ENCODE peak calls at places on chromosomes 1 and 21, in six cellular contexts. E is ovary, Z is heart left ventricle, Y is right atrium auricular region, I is colonic mucosa, W is ascending aorta. V is an unnamed sample. For H3K4me1, the result is how much of the 10 kb centered on the place peaks cover.

GRCh38 chr1:89525169-89525855 is 683 bp downstream of the LRRC8B start:
- DNase-seq in E (peak), I (peak), Z (peak), W (no peak), Y (no peak), V (no peak)

GRCh38 chr21:38459490-38459889 is 38.8 kb downstream of the ERG start:
- DNase-seq in W (no peak), I (no peak), Z (no peak), Y (no peak), E (no peak), V (no peak)

GRCh38 chr21:26849428-26850115 is 4.4 kb upstream of the ADAMTS1 start:
- DNase-seq in I (no peak), W (no peak), Y (no peak), E (no peak), Z (peak), V (no peak)

GRCh38 chr1:228798548-228798947 is 63.3 kb downstream of the RHOU start:
- DNase-seq in Y (no peak), W (no peak), I (no peak), Z (no peak), E (no peak), V (no peak)

GRCh38 chr1:202130816-202131522 is 8.3 kb downstream of the GPR37L1 start:
- DNase-seq in W (no peak), Z (peak), Y (no peak), E (no peak), I (no peak), V (no peak)

GRCh38 chr1:46131727-46132528 is 501 bp downstream of the PIK3R3 start:
- DNase-seq in E (peak), Y (peak), I (peak), Z (peak), W (no peak), V (no peak)

GRCh38 chr1:31723828-31724359 is 20.1 kb upstream of the COL16A1 start:
- DNase-seq in W (no peak), I (peak), E (peak), Z (peak), Y (peak), V (peak)

GRCh38 chr1:42720868-42721267 is 19.2 kb downstream of the CLDN19 start:
- DNase-seq in Z (no peak), I (no peak), W (no peak), E (no peak), Y (no peak), V (no peak)

GRCh38 chr1:217135569-217135915 is 412.3 kb upstream of the ESRRG start:
- DNase-seq in Y (no peak), E (no peak), W (no peak), Z (peak), I (no peak), V (no peak)

GRCh38 chr1:115182012-115182715 is 92.9 kb upstream of the TSPAN2 start:
- DNase-seq in I (no peak), W (no peak), Y (no peak), Z (no peak), E (no peak), V (no peak)

GRCh38 chr1:85090225-85090624 is 41.9 kb upstream of the MCOLN3 start:
- DNase-seq in Y (no peak), W (no peak), Z (no peak), I (no peak), E (no peak), V (no peak)

GRCh38 chr1:208848854-208849253 is 604.7 kb upstream of the PLXNA2 start:
- DNase-seq in Y (no peak), Z (no peak), E (no peak), I (no peak), W (no peak), V (no peak)

GRCh38 chr1:94000531-94001282 is 91.5 kb upstream of the GCLM start:
- DNase-seq in Y (peak), Z (no peak), I (no peak), W (no peak), E (no peak), V (no peak)

GRCh38 chr1:209839875-209840491 is 12.2 kb downstream of the UTP25 start:
- DNase-seq in E (no peak), Y (no peak), I (no peak), W (no peak), Z (no peak), V (no peak)

GRCh38 chr1:40384413-40384762 is 10.9 kb downstream of the SMAP2 start:
- DNase-seq in E (no peak), I (no peak), Z (no peak), W (no peak), Y (no peak), V (no peak)

GRCh38 chr1:201622353-201622752 is 83.4 kb downstream of the NAV1 start:
- DNase-seq in I (no peak), Y (no peak), W (no peak), E (no peak), Z (no peak), V (no peak)

GRCh38 chr21:28719731-28720130 is 272.9 kb downstream of the LTN1 start:
- DNase-seq in Y (no peak), E (no peak), W (no peak), Z (no peak), I (no peak), V (no peak)

GRCh38 chr21:20822559-20823133 is 175.6 kb upstream of the NCAM2 start:
- DNase-seq in I (no peak), Z (no peak), E (no peak), Y (no peak), W (no peak), V (no peak)

GRCh38 chr1:52593495-52593894 is 8.7 kb upstream of the GPX7 start:
- DNase-seq in W (no peak), I (no peak), Z (no peak), Y (no peak), E (no peak), V (no peak)

GRCh38 chr1:170424346-170424745 is 107.6 kb upstream of the GORAB start:
- DNase-seq in I (no peak), Y (no peak), W (no peak), Z (no peak), E (no peak), V (no peak)

GRCh38 chr1:228207381-228207810 is 448 bp upstream of the OBSCN start:
- DNase-seq in W (no peak), I (no peak), Y (peak), Z (no peak), E (no peak), V (no peak)

GRCh38 chr1:218395916-218396315 is 50.8 kb downstream of the TGFB2 start:
- DNase-seq in Z (no peak), W (no peak), I (no peak), E (no peak), Y (no peak), V (no peak)

GRCh38 chr1:44786138-44786840 is 1.7 kb downstream of the BEST4 start:
- DNase-seq in E (peak), Z (peak), I (peak), Y (no peak), W (no peak), V (peak)

GRCh38 chr1:172483448-172483847 is 39.6 kb upstream of the PIGC start:
- DNase-seq in W (no peak), Y (no peak), E (no peak), I (no peak), Z (no peak), V (no peak)

GRCh38 chr21:43825936-43826622 is 36.7 kb downstream of the RRP1 start:
- DNase-seq in W (no peak), Y (no peak), I (no peak), E (no peak), Z (no peak), V (peak)

GRCh38 chr1:190338829-190339228 is 138.8 kb downstream of the BRINP3 start:
- DNase-seq in I (no peak), Z (no peak), Y (no peak), W (no peak), E (no peak), V (no peak)

GRCh38 chr1:26734501-26735058 is 38.8 kb downstream of the ARID1A start:
- DNase-seq in Z (no peak), Y (no peak), W (no peak), E (no peak), I (no peak), V (no peak)

GRCh38 chr1:31697369-31697984 is 6.3 kb downstream of the COL16A1 start:
- DNase-seq in Y (no peak), E (no peak), I (no peak), W (no peak), Z (no peak), V (no peak)

GRCh38 chr1:201916649-201917249 is 28.1 kb downstream of the SHISA4 start:
- DNase-seq in Y (peak), Z (no peak), W (peak), E (peak), I (peak), V (peak)

GRCh38 chr21:33403786-33404571 is 766 bp downstream of the IFNGR2 start:
- DNase-seq in Z (peak), I (peak), E (peak), Y (peak), W (no peak), V (peak)

GRCh38 chr1:53044926-53045325 is 17.1 kb upstream of the PODN start:
- DNase-seq in E (no peak), Y (no peak), Z (no peak), I (no peak), W (no peak), V (no peak)

GRCh38 chr21:41560701-41561158 is 52.8 kb upstream of the TMPRSS2 start:
- DNase-seq in Z (no peak), Y (no peak), I (peak), E (no peak), W (no peak), V (no peak)

GRCh38 chr1:62068978-62069377 is 125.7 kb upstream of the L1TD1 start:
- DNase-seq in Y (no peak), I (no peak), Z (peak), E (peak), W (no peak), V (no peak)

GRCh38 chr1:50354813-50355212 is 68.4 kb downstream of the DMRTA2 start:
- DNase-seq in W (no peak), Y (no peak), E (no peak), Z (no peak), I (no peak), V (no peak)

GRCh38 chr1:202311880-202312635 is 29.7 kb downstream of the UBE2T start:
- DNase-seq in E (no peak), W (no peak), Z (no peak), I (no peak), Y (no peak), V (no peak)

GRCh38 chr1:23643668-23644554 is 47.7 kb upstream of the RPL11 start:
- DNase-seq in Z (no peak), Y (no peak), I (no peak), W (no peak), E (no peak), V (no peak)

GRCh38 chr1:16727190-16728111 is 12.9 kb upstream of the RNU1-4 start:
- DNase-seq in W (no peak), E (peak), Y (peak), I (peak), Z (no peak), V (peak)

GRCh38 chr21:9008636-9009035 is 1512.7 kb upstream of the TPTE start:
- DNase-seq in Y (peak), Z (no peak), E (no peak), W (no peak), I (no peak), V (no peak)

GRCh38 chr1:47569261-47569660 is 131.4 kb downstream of the FOXD2 start:
- DNase-seq in Y (no peak), I (no peak), E (no peak), Z (no peak), W (no peak), V (no peak)

GRCh38 chr1:47571161-47571560 is 133.3 kb downstream of the FOXD2 start:
- DNase-seq in W (no peak), E (no peak), I (no peak), Y (no peak), Z (no peak), V (no peak)

GRCh38 chr1:47571952-47572351 is 134.1 kb downstream of the FOXD2 start:
- DNase-seq in Z (no peak), W (no peak), I (no peak), E (no peak), Y (no peak), V (no peak)

GRCh38 chr1:47568763-47569162 is 130.9 kb downstream of the FOXD2 start:
- DNase-seq in I (no peak), W (no peak), Z (no peak), Y (no peak), E (no peak), V (no peak)

DNA sequence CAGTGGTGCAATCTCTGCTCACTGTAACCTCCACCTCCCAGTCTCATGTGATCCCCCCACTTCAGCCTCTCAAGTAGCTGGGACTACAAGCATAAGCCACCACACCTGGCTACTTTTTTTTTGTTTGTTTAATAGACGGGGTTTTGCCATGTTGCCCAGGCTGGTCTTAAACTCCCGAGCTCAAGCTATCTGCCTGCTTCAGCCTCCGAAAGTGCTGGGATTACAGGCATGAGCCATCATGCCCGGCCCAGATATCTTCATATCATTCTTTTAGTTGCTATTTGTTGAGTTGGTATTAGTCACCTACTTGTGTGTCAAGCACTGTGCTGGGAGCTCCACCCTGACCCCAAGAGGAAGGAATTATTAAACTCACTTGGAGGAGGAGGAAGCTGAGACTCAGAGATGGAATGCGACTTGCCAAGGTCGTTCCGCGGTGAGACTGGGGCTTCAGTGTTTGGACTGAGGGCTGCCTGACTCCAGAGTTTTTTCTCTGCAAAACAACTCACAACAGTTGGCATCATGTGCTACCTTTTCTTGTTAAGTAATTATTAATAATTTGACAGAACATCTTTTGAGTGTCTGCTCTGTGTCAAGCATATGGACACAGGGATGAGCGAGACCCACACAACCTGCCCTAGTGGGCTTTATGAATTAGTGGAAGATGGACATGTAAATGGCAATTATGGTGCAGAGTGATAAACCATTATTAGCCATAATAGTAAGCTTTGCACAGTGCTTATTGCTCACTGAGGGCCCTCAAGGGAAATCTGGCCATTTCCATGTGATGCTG is 132.0 kb downstream of the FOXD2 start:
- DNase-seq in W (peak), E (no peak), Z (peak), I (peak), Y (peak), V (no peak)
- TF ChIP-seq CTCF in W (peak), E (no peak), Z (peak), I (peak), Y (no peak), V (peak)

GRCh38 chr1:2228684-2229031 is 539 bp downstream of the SKI start:
- DNase-seq in E (no peak), I (no peak), Z (no peak), Y (no peak), W (no peak), V (peak)
- H3K4me1 ChIP-seq in E (under half), I (under half), Z (half or more), Y (half or more), W (under half), V (under half)

GRCh38 chr1:117685936-117686806 is 80.3 kb downstream of the TENT5C start:
- DNase-seq in I (no peak), W (no peak), Y (peak), E (no peak), Z (no peak), V (no peak)
- TF ChIP-seq CTCF in I (no peak), W (no peak), Y (no peak), E (no peak), Z (no peak), V (no peak)

DNA sequence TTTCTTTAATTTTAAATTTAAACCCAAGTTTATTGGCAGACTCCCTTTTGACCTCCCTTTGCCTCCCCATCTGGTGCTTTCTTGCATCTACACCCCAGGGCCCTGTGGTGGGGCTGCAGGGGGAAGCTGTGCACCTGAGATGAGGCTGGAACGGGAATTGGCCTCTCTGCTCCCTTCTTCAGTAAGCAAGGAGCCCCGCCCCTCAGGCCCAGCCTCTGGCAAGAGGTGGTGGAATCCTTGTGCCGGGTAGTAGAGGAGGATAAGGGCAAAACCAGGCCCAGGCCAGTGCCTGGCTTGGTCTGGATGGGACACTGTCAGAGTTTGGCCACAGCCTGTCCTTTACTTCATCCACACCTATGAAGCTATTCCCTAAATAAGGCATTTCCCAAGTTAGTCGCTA is 25.1 kb downstream of the ATP8B2 start:
- DNase-seq in E (no peak), I (peak), Z (no peak), Y (no peak), W (no peak), V (no peak)
- H3K4me1 ChIP-seq in E (under half), I (under half), Z (under half), Y (under half), W (under half), V (under half)

V was measured in pancreas.